ENCODE peak calls at places on chromosomes 11 and 22, in four cellular contexts. U is CD8-positive, alpha-beta memory T cell; K is adrenal gland; R is fibroblast of lung. Z is an unnamed sample.

GRCh38 chr11:12074529-12075195 is 35.7 kb upstream of the MICAL2 start:
- DNase-seq in K (no peak), U (no peak), R (no peak), Z (no peak)

GRCh38 chr11:120244476-120244875 is 4.5 kb downstream of the POU2F3 start:
- DNase-seq in K (no peak), R (no peak), U (no peak), Z (no peak)

GRCh38 chr11:20443596-20443995 is 56.1 kb downstream of the PRMT3 start:
- DNase-seq in R (peak; percentile 49), K (no peak), U (no peak), Z (no peak)

GRCh38 chr11:45272701-45273100 is 13.4 kb downstream of the SYT13 start:
- DNase-seq in K (no peak), U (no peak), R (no peak), Z (no peak)

GRCh38 chr11:118900535-118901384 is 17.1 kb downstream of the CXCR5 start:
- DNase-seq in R (no peak), U (no peak), K (no peak), Z (peak; percentile 28)

GRCh38 chr11:19084661-19085315 is 24.3 kb upstream of the MRGPRX2 start:
- DNase-seq in U (no peak), R (no peak), K (no peak), Z (no peak)

GRCh38 chr11:69447786-69448185 is 33.7 kb upstream of the LINC01488 start:
- DNase-seq in K (no peak), U (no peak), R (no peak), Z (peak; percentile 40)

GRCh38 chr11:90747057-90747456 is 524.2 kb upstream of the CHORDC1 start:
- DNase-seq in K (no peak), U (no peak), R (peak; percentile 76), Z (no peak)

GRCh38 chr11:40030867-40031266 is 1428.6 kb downstream of the LRRC4C start:
- DNase-seq in K (no peak), R (no peak), U (no peak), Z (no peak)

GRCh38 chr11:47533690-47534135 is 19.2 kb downstream of the CELF1 start:
- DNase-seq in U (no peak), K (no peak), R (peak; percentile 92), Z (no peak)

GRCh38 chr11:19344661-19345518 is 104.1 kb upstream of the E2F8 start:
- DNase-seq in U (no peak), K (no peak), R (peak; percentile 33), Z (peak; percentile 68)

GRCh38 chr11:121762820-121763219 is 310.1 kb upstream of the SORL1-AS1 start:
- DNase-seq in U (no peak), K (no peak), R (peak; percentile 66), Z (no peak)

GRCh38 chr11:12092714-12093113 is 17.7 kb upstream of the MICAL2 start:
- DNase-seq in R (no peak), K (no peak), U (no peak), Z (no peak)

GRCh38 chr11:123481647-123482046 is 51.6 kb downstream of the GRAMD1B start:
- DNase-seq in U (no peak), K (no peak), R (no peak), Z (no peak)

GRCh38 chr11:16117989-16118810 is 238.1 kb downstream of the SOX6 start:
- DNase-seq in K (no peak), R (no peak), U (no peak), Z (no peak)

GRCh38 chr22:24133187-24133965 is 47.9 kb upstream of the SUSD2 start:
- DNase-seq in U (peak; percentile 13), K (no peak), R (peak; percentile 41), Z (peak; percentile 61)

GRCh38 chr11:118283756-118284350 is 19.8 kb upstream of the MPZL2 start:
- DNase-seq in R (no peak), U (no peak), K (no peak), Z (no peak)

GRCh38 chr11:105588001-105588400 is 21.9 kb upstream of the GRIA4 start:
- DNase-seq in U (no peak), R (peak; percentile 66), K (no peak), Z (no peak)

GRCh38 chr11:1461806-1462455 is 24.6 kb downstream of the MOB2 start:
- DNase-seq in U (no peak), R (no peak), K (no peak), Z (no peak)

GRCh38 chr11:1459739-1460395 is 26.7 kb downstream of the MOB2 start:
- DNase-seq in R (peak; percentile 33), K (no peak), U (no peak), Z (no peak)

GRCh38 chr11:1462576-1462975 is 24.0 kb downstream of the MOB2 start:
- DNase-seq in K (no peak), U (no peak), R (no peak), Z (no peak)

GRCh38 chr11:1460396-1460795 is 26.2 kb downstream of the MOB2 start:
- DNase-seq in R (peak; percentile 86), K (peak; percentile 72), U (no peak), Z (no peak)

DNA sequence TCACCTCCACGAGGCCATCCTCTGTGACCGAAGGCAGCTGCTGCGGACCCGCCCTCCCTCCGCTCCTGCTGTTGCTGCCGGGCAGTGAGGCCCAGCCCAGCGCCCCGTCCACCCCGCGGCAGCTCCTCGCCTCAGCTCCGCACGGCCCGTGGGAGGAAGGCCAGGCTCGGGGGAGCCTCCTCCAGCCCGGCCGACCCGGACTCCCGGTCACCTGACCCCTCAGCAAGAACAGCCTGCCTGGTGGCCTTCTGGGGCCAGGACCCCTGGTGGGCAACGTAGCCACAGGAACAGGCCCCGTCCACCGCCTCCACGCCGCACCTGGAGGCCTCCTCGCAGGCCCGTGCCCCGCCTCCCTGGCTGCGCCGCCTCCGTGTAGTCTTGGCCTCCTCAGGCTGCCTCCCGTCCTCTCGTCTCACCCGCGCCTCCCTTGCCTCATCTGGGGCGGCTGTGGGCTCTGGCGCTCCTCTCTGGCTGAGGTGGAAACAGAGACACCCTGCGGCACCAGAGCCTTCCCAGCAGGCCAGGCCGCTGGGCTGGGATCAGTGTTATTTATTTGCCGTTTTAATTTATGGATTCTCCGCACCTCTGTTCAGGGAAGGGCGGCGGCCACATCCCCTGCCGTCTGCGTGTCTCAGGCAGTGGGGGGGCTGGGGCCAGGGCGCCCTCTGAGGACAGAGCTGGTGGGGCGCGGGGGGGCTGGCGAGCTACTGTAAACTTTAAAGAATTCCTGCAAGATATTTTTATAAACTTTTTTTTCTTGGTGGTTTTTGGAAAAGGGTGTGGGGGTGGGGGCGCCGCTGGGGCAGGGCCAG is 25.4 kb downstream of the MOB2 start:
- DNase-seq in U (no peak), K (no peak), R (peak; percentile 25), Z (no peak)
- H3K27ac ChIP-seq in U (no peak overlapping the region), K (peak overlapping the region; percentile 78), R (no peak overlapping the region), Z (no peak overlapping the region)

DNA sequence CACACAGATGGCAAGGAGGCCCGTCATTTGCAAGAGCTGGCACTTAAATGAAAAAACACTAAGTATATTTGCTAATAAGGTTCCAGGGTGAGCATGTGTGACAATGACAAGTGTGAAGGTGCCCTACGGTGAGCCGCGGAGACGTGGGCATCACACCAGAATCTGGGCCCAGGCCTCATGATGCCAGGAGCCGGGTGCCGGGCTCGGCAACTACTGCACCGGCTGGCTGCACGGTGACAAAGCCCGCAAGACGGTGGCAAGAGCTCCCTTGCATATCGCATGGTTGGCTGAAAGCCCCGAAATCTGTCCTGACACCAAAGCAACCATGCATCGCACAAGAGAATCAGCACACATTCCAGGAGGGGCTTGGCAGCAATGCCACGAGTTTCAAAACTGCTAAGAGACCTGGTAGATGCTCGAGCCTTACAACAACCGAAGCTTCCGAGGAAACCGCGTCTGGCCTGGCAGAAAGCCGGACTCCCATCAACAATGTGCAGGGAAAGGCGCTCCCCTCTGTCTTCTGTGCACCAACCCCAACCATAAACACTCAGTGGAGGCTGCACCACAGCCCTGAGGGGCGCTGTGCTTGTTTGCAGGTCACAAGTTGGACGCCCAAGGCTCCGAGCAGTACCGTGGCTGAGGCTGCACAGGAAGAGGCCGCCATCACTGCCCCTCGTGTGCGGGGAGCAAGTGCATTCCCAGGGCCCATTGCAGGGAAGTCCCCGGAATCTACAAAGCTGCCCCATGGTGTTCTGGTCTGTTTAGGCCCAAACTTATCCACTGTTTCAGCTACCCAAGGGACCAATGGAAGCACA is 339.7 kb downstream of the CTTN start:
- DNase-seq in R (no peak), U (no peak), K (no peak), Z (no peak)
- H3K9me3 ChIP-seq in R (no peaks in the 10 kb centered on the region), U (no peaks in the 10 kb centered on the region), K (no peaks in the 10 kb centered on the region), Z (no peaks in the 10 kb centered on the region)

GRCh38 chr22:45868586-45869443 is 108.1 kb downstream of the WNT7B start:
- DNase-seq in U (no peak), R (no peak), K (no peak), Z (no peak)

GRCh38 chr22:45865561-45866397 is 111.2 kb downstream of the WNT7B start:
- DNase-seq in R (no peak), K (no peak), U (no peak), Z (no peak)

GRCh38 chr22:45866398-45867117 is 110.4 kb downstream of the WNT7B start:
- DNase-seq in R (no peak), K (no peak), U (no peak), Z (no peak)

GRCh38 chr22:45867906-45868555 is 108.9 kb downstream of the WNT7B start:
- DNase-seq in R (no peak), K (no peak), U (no peak), Z (no peak)

DNA sequence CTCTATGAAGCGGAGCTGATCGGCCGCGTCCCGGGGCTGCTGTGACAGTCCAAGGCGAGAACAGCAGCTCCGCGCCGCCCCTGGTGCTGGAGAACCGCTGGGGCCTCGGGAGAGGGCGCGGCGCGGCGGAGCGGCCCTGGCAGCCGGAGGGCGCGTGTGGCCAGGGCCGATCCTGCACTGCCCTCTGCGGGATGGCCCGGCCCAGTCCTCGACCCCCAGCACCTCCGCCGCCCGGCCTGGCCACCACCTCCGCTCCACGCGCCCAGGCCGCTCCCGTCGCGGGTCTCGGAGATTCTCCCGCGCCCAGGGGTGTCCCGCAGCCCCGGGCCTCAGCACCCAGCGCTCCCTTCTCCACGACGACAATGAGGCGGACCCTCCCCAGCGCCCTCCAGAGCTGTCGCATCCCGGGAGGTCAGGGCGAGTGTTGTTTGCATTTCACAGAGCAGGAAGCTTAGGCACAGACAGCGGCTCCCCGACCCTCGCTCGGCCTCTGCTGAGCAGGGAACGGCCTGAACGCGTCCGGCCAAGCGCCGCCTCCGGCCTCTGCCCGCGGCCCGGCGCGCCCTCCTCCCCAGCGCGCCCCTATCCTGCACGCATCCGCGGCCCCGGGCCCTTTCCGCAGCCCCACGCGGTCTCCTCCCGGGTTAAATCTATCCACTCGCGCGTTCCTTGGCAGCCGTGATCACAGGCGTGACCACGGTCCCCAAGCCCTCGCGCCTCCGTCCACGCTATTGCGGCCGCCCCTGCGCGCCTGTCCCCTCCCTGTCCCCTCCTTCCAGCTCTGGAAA is 109.7 kb downstream of the WNT7B start:
- DNase-seq in U (no peak), R (peak; percentile 23), K (peak; percentile 52), Z (no peak)
- H3K4me3 ChIP-seq in U (no peak overlapping the region), R (no peak overlapping the region), K (no peak overlapping the region), Z (no peak overlapping the region)

DNA sequence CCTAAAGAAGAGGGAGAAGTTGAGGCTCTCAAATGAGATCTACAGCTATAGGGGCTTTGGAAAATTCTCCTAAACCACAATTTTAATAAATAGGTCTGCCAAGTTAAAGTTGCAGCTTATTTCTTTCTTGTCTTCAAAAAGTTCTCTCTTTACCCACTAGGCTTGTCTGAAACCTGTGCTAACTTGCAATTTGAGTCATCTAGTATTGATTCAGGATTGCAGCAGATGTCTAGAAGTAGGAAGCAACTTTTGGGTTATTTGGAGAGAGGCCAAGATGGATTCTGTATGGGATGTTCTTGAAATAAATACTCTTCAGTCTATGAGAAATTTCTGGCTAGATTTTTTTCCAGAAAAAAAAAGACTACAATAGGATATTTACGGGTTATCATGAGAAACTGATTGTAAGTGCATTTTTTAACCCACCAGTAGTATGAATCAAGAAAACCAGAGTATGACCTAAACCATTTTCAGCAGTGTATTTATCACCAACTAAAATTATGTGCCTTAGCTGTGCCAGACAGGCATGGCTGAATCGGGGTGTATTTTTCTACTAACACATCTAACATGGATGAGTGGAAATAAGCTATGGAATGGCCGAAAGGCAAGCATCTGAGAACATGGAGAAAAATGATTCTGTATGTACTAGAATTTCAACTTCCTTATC is 4.9 kb upstream of the RAB38 start:
- DNase-seq in U (no peak), K (no peak), R (peak; percentile 83), Z (no peak)
- H3K27ac ChIP-seq in U (no peak overlapping the region), K (no peak overlapping the region), R (no peak overlapping the region), Z (no peak overlapping the region)

Z was measured in heart left ventricle.